ENCODE peak calls at places on chromosomes 2 and 18, in five cellular contexts. I is psoas muscle, X is upper lobe of left lung, E is foreskin keratinocyte, K is heart left ventricle. R is an unnamed sample. For H3K4me1, the result is how much of the 10 kb centered on the place peaks cover.

GRCh38 chr2:179802483-179802882 is 58.9 kb downstream of the ZNF385B start:
- DNase-seq in I (no peak), X (no peak), E (no peak), K (no peak), R (no peak)

GRCh38 chr2:70607121-70607551 is 53.5 kb upstream of the TGFA start:
- DNase-seq in I (no peak), X (no peak), E (peak), K (no peak), R (no peak)

GRCh38 chr18:43662657-43663056 is 385.4 kb upstream of the SYT4 start:
- DNase-seq in I (no peak), X (no peak), E (peak), K (no peak), R (no peak)

GRCh38 chr2:16933355-16933754 is 267.7 kb upstream of the CYRIA start:
- DNase-seq in I (no peak), X (no peak), E (no peak), K (no peak), R (no peak)

GRCh38 chr2:102046135-102046901 is 54.6 kb downstream of the IL1R2 start:
- DNase-seq in I (no peak), X (no peak), E (no peak), K (no peak), R (no peak)

GRCh38 chr2:120283649-120284048 is 31.0 kb downstream of the RALB start:
- DNase-seq in I (no peak), X (no peak), E (no peak), K (no peak), R (no peak)

GRCh38 chr2:190340369-190340768 is 3.0 kb upstream of the INPP1 start:
- DNase-seq in I (no peak), X (no peak), E (no peak), K (no peak), R (no peak)

GRCh38 chr2:20350105-20350712 is 435 bp downstream of the PUM2 start:
- DNase-seq in I (no peak), X (peak), E (no peak), K (peak), R (no peak)

GRCh38 chr18:12283256-12283655 is 24.8 kb upstream of the TUBB6 start:
- DNase-seq in I (no peak), X (no peak), E (peak), K (no peak), R (no peak)

GRCh38 chr18:12958478-12958877 is 10.7 kb downstream of the SEH1L start:
- DNase-seq in I (no peak), X (no peak), E (no peak), K (no peak), R (no peak)

GRCh38 chr18:63410792-63411191 is 11.5 kb downstream of the VPS4B start:
- DNase-seq in I (no peak), X (no peak), E (peak), K (no peak), R (no peak)

GRCh38 chr2:202605174-202605573 is 29.6 kb upstream of the FAM117B start:
- DNase-seq in I (no peak), X (no peak), E (no peak), K (no peak), R (no peak)

GRCh38 chr2:75007061-75007460 is 48.6 kb downstream of the POLE4 start:
- DNase-seq in I (no peak), X (no peak), E (no peak), K (no peak), R (no peak)

GRCh38 chr2:215754546-215754945 is 258.8 kb downstream of the MREG start:
- DNase-seq in I (no peak), X (no peak), E (no peak), K (no peak), R (no peak)

GRCh38 chr2:27080140-27080469 is 1.7 kb downstream of the EMILIN1 start:
- DNase-seq in I (peak), X (no peak), E (no peak), K (no peak), R (no peak)

DNA sequence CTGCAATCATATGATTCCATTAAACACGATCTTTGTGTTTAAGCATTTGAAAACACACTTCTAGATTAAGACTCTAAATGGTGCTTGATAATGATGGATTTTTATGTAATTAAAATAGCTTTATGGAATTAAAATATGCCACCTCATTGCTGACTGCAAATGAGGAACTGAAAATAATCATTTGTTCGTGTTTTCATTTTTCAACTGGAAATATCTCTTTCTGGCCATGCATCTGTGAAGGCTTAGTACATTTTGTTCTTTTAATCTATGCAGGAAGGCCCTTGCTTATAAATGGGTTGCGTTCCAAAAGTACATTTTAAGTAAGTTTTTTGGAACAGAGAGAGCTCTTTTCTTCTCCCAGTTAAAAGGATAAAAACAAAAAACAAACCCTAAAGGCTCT is 125.5 kb downstream of the MC4R start:
- DNase-seq in I (no peak), X (no peak), E (no peak), K (no peak), R (no peak)
- H3K27ac ChIP-seq in I (no peak), X (no peak), E (no peak), K (no peak), R (no peak)

DNA sequence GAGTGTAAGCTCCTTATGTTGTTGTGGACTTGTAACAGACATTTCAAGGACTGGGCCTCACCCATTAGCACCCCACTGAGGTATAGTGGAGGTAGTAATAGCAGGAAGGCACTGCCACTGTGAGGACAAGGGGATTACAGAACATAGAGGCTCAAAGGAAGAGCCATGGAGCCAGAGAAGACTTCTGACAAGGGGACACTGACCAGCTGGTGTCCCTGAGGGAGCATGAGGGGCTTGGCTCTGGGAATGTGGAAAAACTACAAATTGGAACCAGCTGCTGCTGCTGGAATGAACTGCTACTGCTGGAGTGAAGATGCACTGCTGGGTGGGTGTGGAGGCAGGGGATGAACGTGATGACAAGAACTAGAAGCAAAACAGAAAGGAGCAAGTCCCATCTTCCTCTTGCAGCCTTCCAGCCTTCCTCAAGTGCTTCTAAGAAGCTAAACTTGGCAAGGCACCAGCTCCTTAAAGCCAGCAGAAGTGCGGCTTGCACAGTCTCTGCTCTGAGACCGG is 167.3 kb upstream of the NOSTRIN start:
- DNase-seq in I (peak), X (peak), E (no peak), K (peak), R (no peak)
- H3K4me1 ChIP-seq in I (half or more), X (under half), E (under half), K (under half), R (under half)

GRCh38 chr2:100767810-100768806 is 51.8 kb upstream of the NPAS2 start:
- DNase-seq in I (no peak), X (no peak), E (no peak), K (no peak), R (no peak)
- H3K27ac ChIP-seq in I (no peak), X (no peak), E (peak), K (no peak), R (no peak)

DNA sequence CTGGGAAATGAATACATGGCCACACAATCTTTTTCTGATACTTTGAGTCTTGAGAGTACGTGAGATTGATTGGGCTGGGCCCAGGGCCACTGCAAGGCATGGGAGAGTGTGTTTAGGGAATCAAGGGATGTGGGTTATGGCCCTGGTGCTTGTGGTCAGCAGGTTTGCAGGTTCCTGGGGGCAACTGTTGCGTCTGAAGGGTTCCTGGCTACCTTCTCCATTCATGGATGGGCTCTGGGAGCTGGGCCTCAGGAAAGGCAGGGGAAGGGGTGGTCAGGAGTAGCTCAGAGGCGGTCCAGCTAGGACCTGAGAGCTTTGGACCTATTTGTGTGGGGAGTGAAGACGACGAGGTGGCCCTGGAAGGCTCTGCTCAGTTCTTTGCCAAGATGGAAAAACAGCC is 8.4 kb upstream of the ZAP70 start:
- DNase-seq in I (no peak), X (no peak), E (no peak), K (no peak), R (no peak)
- H3K4me1 ChIP-seq in I (under half), X (under half), E (under half), K (under half), R (under half)